ENCODE peak calls at places on chromosomes 12 and 14, in four cellular contexts. L is Right ventricle myocardium superior; X is GM10248; D is stimulated activated CD8-positive, alpha-beta memory T cell treated with anti-CD3 and anti-CD28 coated beads, Interleukin-4, amount 100 ng/mL, for 48 hours. K is an unnamed sample.

GRCh38 chr14:36520601-36521525 is 831 bp upstream of the NKX2-1 start:
- DNase-seq in L (no peak), X (peak; percentile 39), D (peak; percentile 44), K (no peak)

GRCh38 chr14:81400202-81400678 is at the start of gene STON2:
- DNase-seq in L (no peak), X (no peak), D (peak; percentile 49), K (no peak)

GRCh38 chr14:50804181-50804721 is 26.7 kb downstream of the NIN start:
- DNase-seq in L (no peak), X (no peak), D (no peak), K (no peak)

GRCh38 chr14:75803768-75804167 is 142.7 kb downstream of the TTLL5 start:
- DNase-seq in L (no peak), X (no peak), D (no peak), K (no peak)

GRCh38 chr12:108805136-108805535 is 52.2 kb downstream of the SSH1 start:
- DNase-seq in L (no peak), X (no peak), D (no peak), K (no peak)

GRCh38 chr12:121996945-121997612 is 24.6 kb upstream of the BCL7A start:
- DNase-seq in L (no peak), X (no peak), D (no peak), K (peak; percentile 74)

GRCh38 chr12:54215990-54216579 is 27.3 kb upstream of the SMUG1 start:
- DNase-seq in L (peak; percentile 61), X (no peak), D (peak; percentile 68), K (peak; percentile 81)

GRCh38 chr14:93894992-93895391 is 32.2 kb upstream of the FAM181A start:
- DNase-seq in L (no peak), X (no peak), D (no peak), K (no peak)

GRCh38 chr12:58537278-58537677 is 383.0 kb downstream of the LRIG3 start:
- DNase-seq in L (no peak), X (no peak), D (no peak), K (no peak)

GRCh38 chr12:54262403-54262925 is 17.5 kb downstream of the CBX5 start:
- DNase-seq in L (no peak), X (no peak), D (no peak), K (peak; percentile 41)

GRCh38 chr14:92033912-92034687 is 5.8 kb downstream of the TRIP11 start:
- DNase-seq in L (no peak), X (no peak), D (no peak), K (no peak)

GRCh38 chr12:12719496-12719895 is 2.3 kb downstream of the CDKN1B start:
- DNase-seq in L (no peak), X (peak; percentile 40), D (no peak), K (peak; percentile 70)

GRCh38 chr12:45231515-45232145 is 15.7 kb downstream of the ANO6 start:
- DNase-seq in L (no peak), X (no peak), D (no peak), K (no peak)

GRCh38 chr12:52119398-52120254 is 40.1 kb downstream of the SMIM41 start:
- DNase-seq in L (no peak), X (peak; percentile 71), D (peak; percentile 62), K (peak; percentile 93)

GRCh38 chr12:53805801-53806200 is 54.0 kb upstream of the CISTR start:
- DNase-seq in L (no peak), X (no peak), D (no peak), K (no peak)

GRCh38 chr14:32648434-32648833 is 290.2 kb upstream of the NPAS3 start:
- DNase-seq in L (no peak), X (no peak), D (no peak), K (no peak)

GRCh38 chr12:120353136-120353535 is 15.8 kb downstream of the MSI1 start:
- DNase-seq in L (no peak), X (no peak), D (no peak), K (no peak)

GRCh38 chr12:95231190-95231589 is 13.6 kb downstream of the VEZT start:
- DNase-seq in L (no peak), X (no peak), D (no peak), K (no peak)

GRCh38 chr12:29073631-29074239 is 75.3 kb upstream of the FAR2 start:
- DNase-seq in L (no peak), X (peak; percentile 20), D (no peak), K (peak; percentile 65)

GRCh38 chr14:76977793-76978730 is 50.4 kb downstream of the IRF2BPL start:
- DNase-seq in L (peak; percentile 76), X (peak; percentile 91), D (peak; percentile 90), K (no peak)

GRCh38 chr12:1213205-1213604 is 222.2 kb downstream of the ERC1 start:
- DNase-seq in L (no peak), X (no peak), D (peak; percentile 71), K (no peak)

GRCh38 chr12:67515679-67516363 is 132.7 kb upstream of the DYRK2 start:
- DNase-seq in L (no peak), X (peak; percentile 12), D (no peak), K (no peak)

GRCh38 chr12:16939871-16940306 is 333.9 kb upstream of the LMO3 start:
- DNase-seq in L (no peak), X (peak; percentile 46), D (peak; percentile 23), K (peak; percentile 88)

GRCh38 chr14:99157676-99158075 is 114.3 kb downstream of the BCL11B start:
- DNase-seq in L (no peak), X (no peak), D (no peak), K (no peak)

GRCh38 chr14:67508973-67509372 is 20.5 kb upstream of the TMEM229B start:
- DNase-seq in L (no peak), X (no peak), D (no peak), K (no peak)

GRCh38 chr12:121159467-121160307 is 27.0 kb downstream of the P2RX7 start:
- DNase-seq in L (no peak), X (peak; percentile 73), D (no peak), K (no peak)

GRCh38 chr14:77988966-77989365 is 181.2 kb upstream of the NRXN3 start:
- DNase-seq in L (peak; percentile 50), X (no peak), D (no peak), K (no peak)

GRCh38 chr12:78865297-78865955 is 852 bp downstream of the SYT1 start:
- DNase-seq in L (no peak), X (no peak), D (no peak), K (no peak)

GRCh38 chr12:67957383-67957782 is 31.9 kb upstream of the IFNG-AS1 start:
- DNase-seq in L (no peak), X (no peak), D (no peak), K (no peak)

GRCh38 chr14:94998702-94999101 is 158.6 kb downstream of the DICER1 start:
- DNase-seq in L (no peak), X (no peak), D (no peak), K (no peak)

GRCh38 chr12:52151153-52151858 is 40.5 kb downstream of the KRT80 start:
- DNase-seq in L (peak; percentile 31), X (no peak), D (no peak), K (no peak)

GRCh38 chr12:69509308-69509736 is 39.1 kb downstream of the FRS2 start:
- DNase-seq in L (no peak), X (no peak), D (no peak), K (no peak)

GRCh38 chr12:69097619-69098368 is 141.6 kb upstream of the CPSF6 start:
- DNase-seq in L (no peak), X (no peak), D (no peak), K (no peak)

GRCh38 chr14:99755629-99756603 is 37.3 kb upstream of the EML1 start:
- DNase-seq in L (peak; percentile 91), X (no peak), D (no peak), K (no peak)

GRCh38 chr14:21049263-21049662 is 7.1 kb downstream of the RNASE7 start:
- DNase-seq in L (no peak), X (no peak), D (no peak), K (no peak)

GRCh38 chr14:62064741-62065323 is 302.6 kb downstream of the SNAPC1 start:
- DNase-seq in L (no peak), X (no peak), D (no peak), K (no peak)

GRCh38 chr14:104341532-104342434 is 203.4 kb downstream of the KIF26A start:
- DNase-seq in L (peak; percentile 50), X (no peak), D (peak; percentile 63), K (peak; percentile 84)

GRCh38 chr12:10663869-10664268 is 10.0 kb downstream of the STYK1 start:
- DNase-seq in L (no peak), X (no peak), D (no peak), K (no peak)

GRCh38 chr12:128763395-128763794 is 60.4 kb downstream of the SLC15A4 start:
- DNase-seq in L (no peak), X (no peak), D (no peak), K (no peak)

K was measured in Karpas-422.